ENCODE peak calls at places on chromosomes 4 and X, in five cellular contexts. N is left kidney; K is T47D; W is stimulated activated CD4-positive, alpha-beta T cell treated with anti-CD3 and anti-CD28 coated beads, Interleukin-15, amount 100 ng/mL, for 1 hour; V is GM04504. B is an unnamed sample.
A peak's percentile ranks its signal among the peaks of the same experiment; 100 is the strongest.

GRCh38 chr4:5722328-5722727 is 11.3 kb downstream of the EVC start:
- DNase-seq in N (peak; percentile 86), K (no peak), W (no peak), V (no peak), B (no peak)

GRCh38 chr4:169079942-169080827 is 70.1 kb upstream of the CBR4 start:
- DNase-seq in N (peak; percentile 62), K (peak; percentile 69), W (no peak), V (no peak), B (peak; percentile 66)

GRCh38 chr4:106746451-106746850 is 289.7 kb downstream of the DKK2 start:
- DNase-seq in N (no peak), K (no peak), W (no peak), V (peak; percentile 77), B (no peak)

GRCh38 chr4:1130318-1131186 is 17.2 kb upstream of the RNF212 start:
- DNase-seq in N (peak; percentile 88), K (peak; percentile 83), W (peak; percentile 57), V (peak; percentile 47), B (peak; percentile 56)

GRCh38 chr4:107366900-107367299 is 330.8 kb upstream of the DKK2 start:
- DNase-seq in N (no peak), K (no peak), W (no peak), V (no peak), B (no peak)

GRCh38 chrX:2145672-2146412 is 354.9 kb downstream of the DHRSX start:
- DNase-seq in N (no peak), K (peak; percentile 12), W (no peak), V (no peak), B (no peak)

GRCh38 chrX:118261136-118261535 is 84.8 kb upstream of the WDR44 start:
- DNase-seq in N (no peak), K (no peak), W (no peak), V (no peak), B (no peak)

GRCh38 chr4:151673913-151674520 is 86.8 kb downstream of the GATB start:
- DNase-seq in N (no peak), K (no peak), W (no peak), V (no peak), B (no peak)

GRCh38 chr4:5052424-5052702 is 1.1 kb downstream of the STK32B start:
- DNase-seq in N (no peak), K (no peak), W (no peak), V (no peak), B (no peak)

GRCh38 chr4:140755811-140756291 is 334 bp downstream of the TBC1D9 start:
- DNase-seq in N (peak; percentile 87), K (no peak), W (no peak), V (no peak), B (no peak)

GRCh38 chr4:54218736-54219135 is 10.4 kb upstream of the PDGFRA start:
- DNase-seq in N (no peak), K (no peak), W (no peak), V (no peak), B (no peak)

GRCh38 chrX:77440310-77440709 is 6.9 kb upstream of the FGF16 start:
- DNase-seq in N (no peak), K (no peak), W (no peak), V (no peak), B (no peak)

GRCh38 chrX:53242310-53242709 is 17.3 kb upstream of the KDM5C start:
- DNase-seq in N (no peak), K (no peak), W (no peak), V (no peak), B (no peak)

GRCh38 chrX:30530591-30530990 is 47.0 kb downstream of the TASL start:
- DNase-seq in N (no peak), K (no peak), W (no peak), V (peak; percentile 10), B (no peak)

GRCh38 chr4:98484031-98484430 is 174.4 kb downstream of the TSPAN5 start:
- DNase-seq in N (no peak), K (no peak), W (no peak), V (no peak), B (no peak)

B was measured in smooth muscle cell of the brain vasculature.